ENCODE peak calls at places on chromosomes 6 and 20, in ten cellular contexts. One of them, this sample, is unnamed.

GRCh38 chr6:138334000-138334399 is 43.7 kb upstream of the SMIM28 start:
- DNase-seq in kidney tubule cell: no peak
- DNase-seq in HTR-8/SVneo: no peak
- DNase-seq in LHCN-M2: no peak
- DNase-seq in fibroblast of mammary gland: no peak
- DNase-seq in left cardiac atrium: no peak
- DNase-seq in AG10803: no peak
- DNase-seq in activated CD4-positive, CD25-positive, alpha-beta regulatory T cell: no peak
- DNase-seq in Ammon's horn: no peak
- DNase-seq in NCI-H460: no peak
- DNase-seq in this sample: no peak

GRCh38 chr6:151229401-151230276 is 10.1 kb upstream of the AKAP12 start:
- DNase-seq in kidney tubule cell: no peak
- DNase-seq in HTR-8/SVneo: no peak
- DNase-seq in LHCN-M2: no peak
- DNase-seq in fibroblast of mammary gland: no peak
- DNase-seq in left cardiac atrium: no peak
- DNase-seq in AG10803: no peak
- DNase-seq in activated CD4-positive, CD25-positive, alpha-beta regulatory T cell: peak
- DNase-seq in Ammon's horn: no peak
- DNase-seq in NCI-H460: no peak
- DNase-seq in this sample: no peak

GRCh38 chr6:112906737-112907136 is 559.6 kb downstream of the RFPL4B start:
- DNase-seq in kidney tubule cell: no peak
- DNase-seq in HTR-8/SVneo: no peak
- DNase-seq in LHCN-M2: peak
- DNase-seq in fibroblast of mammary gland: peak
- DNase-seq in left cardiac atrium: no peak
- DNase-seq in AG10803: peak
- DNase-seq in activated CD4-positive, CD25-positive, alpha-beta regulatory T cell: no peak
- DNase-seq in Ammon's horn: no peak
- DNase-seq in NCI-H460: no peak
- DNase-seq in this sample: no peak

GRCh38 chr6:129263117-129263516 is 380.2 kb downstream of the LAMA2 start:
- DNase-seq in kidney tubule cell: no peak
- DNase-seq in HTR-8/SVneo: no peak
- DNase-seq in LHCN-M2: no peak
- DNase-seq in fibroblast of mammary gland: no peak
- DNase-seq in left cardiac atrium: no peak
- DNase-seq in AG10803: no peak
- DNase-seq in activated CD4-positive, CD25-positive, alpha-beta regulatory T cell: no peak
- DNase-seq in Ammon's horn: peak
- DNase-seq in NCI-H460: no peak
- DNase-seq in this sample: no peak

GRCh38 chr20:58723628-58723984 is 31.0 kb downstream of the NPEPL1 start:
- DNase-seq in kidney tubule cell: no peak
- DNase-seq in HTR-8/SVneo: no peak
- DNase-seq in LHCN-M2: no peak
- DNase-seq in fibroblast of mammary gland: no peak
- DNase-seq in left cardiac atrium: no peak
- DNase-seq in AG10803: no peak
- DNase-seq in activated CD4-positive, CD25-positive, alpha-beta regulatory T cell: no peak
- DNase-seq in Ammon's horn: no peak
- DNase-seq in NCI-H460: no peak
- DNase-seq in this sample: no peak

GRCh38 chr20:40689100-40689942 is at the start of gene MAFB:
- DNase-seq in kidney tubule cell: peak
- DNase-seq in HTR-8/SVneo: peak
- DNase-seq in LHCN-M2: peak
- DNase-seq in fibroblast of mammary gland: peak
- DNase-seq in left cardiac atrium: peak
- DNase-seq in AG10803: peak
- DNase-seq in activated CD4-positive, CD25-positive, alpha-beta regulatory T cell: no peak
- DNase-seq in Ammon's horn: peak
- DNase-seq in NCI-H460: peak
- DNase-seq in this sample: peak

GRCh38 chr20:53016534-53017042 is 44.4 kb downstream of the TSHZ2 start:
- DNase-seq in kidney tubule cell: no peak
- DNase-seq in HTR-8/SVneo: no peak
- DNase-seq in LHCN-M2: no peak
- DNase-seq in fibroblast of mammary gland: no peak
- DNase-seq in left cardiac atrium: no peak
- DNase-seq in AG10803: no peak
- DNase-seq in activated CD4-positive, CD25-positive, alpha-beta regulatory T cell: no peak
- DNase-seq in Ammon's horn: no peak
- DNase-seq in NCI-H460: no peak
- DNase-seq in this sample: no peak

GRCh38 chr6:43254138-43254817 is 11.0 kb downstream of the TTBK1 start:
- DNase-seq in kidney tubule cell: no peak
- DNase-seq in HTR-8/SVneo: no peak
- DNase-seq in LHCN-M2: no peak
- DNase-seq in fibroblast of mammary gland: peak
- DNase-seq in left cardiac atrium: no peak
- DNase-seq in AG10803: peak
- DNase-seq in activated CD4-positive, CD25-positive, alpha-beta regulatory T cell: no peak
- DNase-seq in Ammon's horn: no peak
- DNase-seq in NCI-H460: no peak
- DNase-seq in this sample: no peak

GRCh38 chr20:16327606-16328005 is 245.6 kb downstream of the KIF16B start:
- DNase-seq in kidney tubule cell: no peak
- DNase-seq in HTR-8/SVneo: no peak
- DNase-seq in LHCN-M2: no peak
- DNase-seq in fibroblast of mammary gland: no peak
- DNase-seq in left cardiac atrium: no peak
- DNase-seq in AG10803: no peak
- DNase-seq in activated CD4-positive, CD25-positive, alpha-beta regulatory T cell: no peak
- DNase-seq in Ammon's horn: no peak
- DNase-seq in NCI-H460: no peak
- DNase-seq in this sample: no peak

GRCh38 chr20:62938105-62938888 is at the start of gene GID8:
- DNase-seq in kidney tubule cell: peak
- DNase-seq in HTR-8/SVneo: peak
- DNase-seq in LHCN-M2: peak
- DNase-seq in fibroblast of mammary gland: peak
- DNase-seq in left cardiac atrium: peak
- DNase-seq in AG10803: no peak
- DNase-seq in activated CD4-positive, CD25-positive, alpha-beta regulatory T cell: no peak
- DNase-seq in Ammon's horn: peak
- DNase-seq in NCI-H460: no peak
- DNase-seq in this sample: no peak

GRCh38 chr6:150890346-150890745 is 24.8 kb downstream of the MTHFD1L start:
- DNase-seq in kidney tubule cell: no peak
- DNase-seq in HTR-8/SVneo: no peak
- DNase-seq in LHCN-M2: no peak
- DNase-seq in fibroblast of mammary gland: no peak
- DNase-seq in left cardiac atrium: no peak
- DNase-seq in AG10803: no peak
- DNase-seq in activated CD4-positive, CD25-positive, alpha-beta regulatory T cell: no peak
- DNase-seq in Ammon's horn: no peak
- DNase-seq in NCI-H460: no peak
- DNase-seq in this sample: no peak

GRCh38 chr6:83908813-83909212 is 49.3 kb downstream of the CYB5R4 start:
- DNase-seq in kidney tubule cell: peak
- DNase-seq in HTR-8/SVneo: no peak
- DNase-seq in LHCN-M2: peak
- DNase-seq in fibroblast of mammary gland: no peak
- DNase-seq in left cardiac atrium: no peak
- DNase-seq in AG10803: peak
- DNase-seq in activated CD4-positive, CD25-positive, alpha-beta regulatory T cell: no peak
- DNase-seq in Ammon's horn: no peak
- DNase-seq in NCI-H460: no peak
- DNase-seq in this sample: no peak

GRCh38 chr6:27757307-27757706 is 154.9 kb downstream of the OR2B2 start:
- DNase-seq in kidney tubule cell: no peak
- DNase-seq in HTR-8/SVneo: no peak
- DNase-seq in LHCN-M2: no peak
- DNase-seq in fibroblast of mammary gland: no peak
- DNase-seq in left cardiac atrium: peak
- DNase-seq in AG10803: no peak
- DNase-seq in activated CD4-positive, CD25-positive, alpha-beta regulatory T cell: peak
- DNase-seq in Ammon's horn: peak
- DNase-seq in NCI-H460: no peak
- DNase-seq in this sample: peak

GRCh38 chr20:47464380-47465101 is 37.1 kb upstream of the NCOA3 start:
- DNase-seq in kidney tubule cell: peak
- DNase-seq in HTR-8/SVneo: peak
- DNase-seq in LHCN-M2: peak
- DNase-seq in fibroblast of mammary gland: peak
- DNase-seq in left cardiac atrium: peak
- DNase-seq in AG10803: peak
- DNase-seq in activated CD4-positive, CD25-positive, alpha-beta regulatory T cell: no peak
- DNase-seq in Ammon's horn: peak
- DNase-seq in NCI-H460: peak
- DNase-seq in this sample: peak

GRCh38 chr6:85143686-85144085 is 306.2 kb upstream of the NT5E start:
- DNase-seq in kidney tubule cell: no peak
- DNase-seq in HTR-8/SVneo: no peak
- DNase-seq in LHCN-M2: no peak
- DNase-seq in fibroblast of mammary gland: no peak
- DNase-seq in left cardiac atrium: no peak
- DNase-seq in AG10803: peak
- DNase-seq in activated CD4-positive, CD25-positive, alpha-beta regulatory T cell: no peak
- DNase-seq in Ammon's horn: no peak
- DNase-seq in NCI-H460: no peak
- DNase-seq in this sample: no peak

This sample was measured in right lobe of liver.